ENCODE peak calls at places on chromosomes 16 and 17, in five cellular contexts. I is B cell, N is AG09309, O is progenitor cell of endocrine pancreas, M is GM10248. Q is an unnamed sample.

GRCh38 chr17:41486809-41487530 is 2.7 kb downstream of the KRT36 start:
- DNase-seq in I (no peak), M (peak), O (no peak), N (no peak), Q (peak)

GRCh38 chr17:1186214-1186820 is 6.5 kb upstream of the ABR start:
- DNase-seq in M (no peak), I (no peak), O (no peak), N (no peak), Q (no peak)

GRCh38 chr17:4147751-4148310 is 4.8 kb downstream of the CYB5D2 start:
- DNase-seq in M (no peak), I (no peak), O (no peak), N (no peak), Q (no peak)

GRCh38 chr16:10984509-10984908 is 40.1 kb downstream of the CLEC16A start:
- DNase-seq in N (no peak), M (no peak), O (no peak), I (no peak), Q (no peak)

GRCh38 chr17:68133370-68134045 is 98.0 kb downstream of the KPNA2 start:
- DNase-seq in M (no peak), I (no peak), N (no peak), O (no peak), Q (no peak)

GRCh38 chr16:86877835-86878234 is 299.5 kb downstream of the FOXL1 start:
- DNase-seq in N (no peak), M (no peak), I (no peak), O (no peak), Q (no peak)

GRCh38 chr17:28395426-28395825 is 10.6 kb downstream of the SLC46A1 start:
- DNase-seq in M (no peak), N (no peak), I (no peak), O (no peak), Q (no peak)

GRCh38 chr16:79089735-79090284 is 510.7 kb downstream of the MAF start:
- DNase-seq in N (no peak), I (peak), M (no peak), O (no peak), Q (no peak)

GRCh38 chr16:57804111-57804837 is 2.0 kb upstream of the KIFC3 start:
- DNase-seq in N (no peak), I (no peak), M (no peak), O (no peak), Q (no peak)

GRCh38 chr16:12542818-12543699 is 260.6 kb downstream of the CPPED1 start:
- DNase-seq in O (no peak), I (no peak), N (no peak), M (peak), Q (no peak)

GRCh38 chr16:70701596-70701995 is 15.7 kb upstream of the MTSS2 start:
- DNase-seq in M (no peak), N (no peak), I (no peak), O (no peak), Q (no peak)

GRCh38 chr16:59552164-59552563 is 818.0 kb upstream of the GOT2 start:
- DNase-seq in N (no peak), M (no peak), I (no peak), O (no peak), Q (no peak)

GRCh38 chr17:55772086-55772485 is 21.2 kb downstream of the PCTP start:
- DNase-seq in I (no peak), O (no peak), N (no peak), M (no peak), Q (no peak)

GRCh38 chr17:55768946-55769624 is 18.2 kb downstream of the PCTP start:
- DNase-seq in M (no peak), I (no peak), O (no peak), N (no peak), Q (no peak)

GRCh38 chr17:55769625-55770000 is 18.8 kb downstream of the PCTP start:
- DNase-seq in M (no peak), O (no peak), N (peak), I (no peak), Q (no peak)

GRCh38 chr17:55773671-55774070 is 22.8 kb downstream of the PCTP start:
- DNase-seq in N (no peak), I (no peak), M (no peak), O (no peak), Q (no peak)

DNA sequence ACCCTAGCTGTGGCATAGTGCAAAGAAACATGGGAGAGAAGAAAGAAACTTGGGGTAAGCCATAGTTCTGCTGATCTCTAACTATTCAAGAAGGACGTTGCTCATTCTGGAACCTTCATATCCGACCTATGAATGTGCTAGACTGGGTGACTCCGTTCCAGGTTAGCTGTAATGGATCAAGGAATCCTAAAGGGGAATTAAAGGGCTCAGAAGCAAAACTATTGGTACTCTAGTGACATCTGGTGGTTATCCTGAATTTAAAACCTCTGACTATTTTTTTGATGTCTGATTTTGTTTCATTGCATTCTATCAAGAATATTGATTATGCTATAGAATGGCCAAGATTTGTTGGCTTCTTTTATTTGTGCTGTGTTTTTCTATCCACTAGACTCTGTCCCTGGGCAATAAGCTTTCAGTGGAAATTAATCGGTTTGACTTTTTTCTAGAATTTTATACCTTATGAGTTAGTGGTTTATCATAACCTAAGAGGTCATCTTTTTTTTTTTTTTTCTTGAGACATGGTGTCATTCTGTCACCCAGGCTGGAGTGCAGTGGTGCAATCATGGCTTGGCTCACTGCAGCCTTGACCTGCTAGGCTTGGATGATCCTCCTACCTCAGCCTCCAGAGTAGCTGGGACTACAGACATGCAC is 19.5 kb downstream of the PCTP start:
- DNase-seq in I (no peak), M (peak), N (peak), O (no peak), Q (peak)
- TF ChIP-seq CTCF in I (peak), M (peak), N (peak), O (peak), Q (no peak)

GRCh38 chr17:17599965-17600364 is 8.5 kb upstream of the PEMT start:
- DNase-seq in M (no peak), I (no peak), N (no peak), O (no peak), Q (no peak)

GRCh38 chr17:17593222-17593620 is 1.7 kb upstream of the PEMT start:
- DNase-seq in O (no peak), M (no peak), N (no peak), I (no peak), Q (no peak)

GRCh38 chr17:17591408-17592265 is at the start of gene PEMT:
- DNase-seq in N (peak), O (peak), M (peak), I (peak), Q (peak)

GRCh38 chr17:17598003-17598402 is 6.5 kb upstream of the PEMT start:
- DNase-seq in N (no peak), O (no peak), M (no peak), I (no peak), Q (no peak)

DNA sequence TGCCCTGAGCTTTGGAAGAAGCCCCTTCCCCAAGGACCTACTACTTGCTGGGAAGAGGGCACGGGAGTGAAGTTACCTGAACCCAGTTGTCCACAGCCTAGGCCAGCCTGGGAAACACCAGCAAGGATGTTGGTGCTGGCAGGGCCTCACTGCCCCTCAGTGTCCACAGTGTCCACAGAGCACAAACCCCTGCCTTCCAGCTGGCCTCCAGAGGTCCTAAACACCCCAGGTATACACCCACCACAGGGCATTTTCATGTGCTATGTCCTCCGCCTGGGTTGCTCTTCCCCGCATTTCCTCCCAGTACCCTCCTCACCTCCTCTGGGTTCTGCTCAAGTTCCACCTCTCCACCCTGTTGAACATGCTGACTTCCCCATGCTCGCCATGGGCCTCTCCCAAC is 4.2 kb upstream of the PEMT start:
- DNase-seq in M (no peak), O (no peak), N (no peak), I (no peak), Q (no peak)
- TF ChIP-seq CTCF in M (no peak), O (no peak), N (no peak), I (no peak), Q (no peak)

DNA sequence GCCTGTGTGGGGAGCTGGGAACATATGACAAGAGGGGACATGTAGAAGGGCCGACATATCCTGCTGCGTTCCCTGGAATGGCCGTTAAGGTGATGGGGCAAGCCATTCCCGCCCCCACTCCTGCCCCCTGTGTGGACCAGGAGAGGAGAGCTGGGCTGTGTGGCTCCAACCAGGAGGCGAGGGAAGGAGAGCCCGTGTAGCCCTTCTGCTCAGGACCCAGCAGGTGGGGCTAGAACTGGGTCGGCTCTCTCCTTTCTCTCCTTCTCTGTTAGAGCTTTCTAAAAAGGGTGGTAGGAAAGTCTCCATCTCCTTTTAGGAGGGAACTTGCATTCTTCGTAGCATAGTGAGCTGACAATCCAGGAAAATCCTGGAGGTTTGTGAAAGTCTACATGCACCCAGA is 12.8 kb downstream of the SPHK1 start:
- DNase-seq in I (no peak), N (no peak), O (no peak), M (no peak), Q (no peak)
- TF ChIP-seq CTCF in I (no peak), N (no peak), O (no peak), M (no peak), Q (no peak)

DNA sequence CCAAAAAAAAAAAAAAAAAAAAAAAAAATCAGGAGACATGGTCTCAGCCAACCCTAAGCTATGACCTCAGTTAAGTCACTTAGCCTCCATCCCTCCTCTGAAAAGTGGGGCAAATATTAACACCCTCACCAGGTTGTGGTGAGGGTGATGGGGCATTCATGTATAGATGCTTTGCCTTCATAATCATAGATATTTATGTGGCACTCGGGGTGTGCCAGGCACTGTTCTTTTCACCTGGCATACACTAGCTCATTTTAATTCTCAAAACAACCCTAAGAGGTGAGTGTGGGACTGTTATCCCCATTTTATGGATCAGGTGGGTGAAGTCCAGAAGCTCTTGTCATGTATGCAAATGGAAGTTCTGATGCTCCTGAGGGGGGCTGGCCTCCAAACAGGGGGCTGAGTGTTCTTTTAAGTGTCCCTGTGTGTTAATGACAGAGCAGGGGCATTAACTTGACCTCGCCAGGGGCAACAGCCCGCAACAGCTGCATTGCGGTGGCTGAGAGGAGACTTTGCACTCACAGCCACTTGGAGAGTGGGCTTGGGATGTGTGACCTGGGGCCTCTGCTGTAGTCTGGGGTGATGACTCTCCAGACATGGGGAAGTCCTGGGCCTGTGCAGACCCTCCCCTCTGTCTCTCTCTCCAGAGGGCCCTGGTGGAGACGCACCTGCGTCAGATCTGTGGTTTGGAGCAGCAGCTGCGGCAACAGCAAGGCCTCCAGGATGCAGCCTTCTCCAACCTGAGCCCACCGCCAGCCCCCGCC is 4.2 kb downstream of the TBKBP1 start:
- DNase-seq in I (no peak), M (no peak), O (no peak), N (no peak), Q (peak)
- TF ChIP-seq CTCF in I (no peak), M (no peak), O (no peak), N (no peak), Q (no peak)

GRCh38 chr16:81996664-81997529 is 14.4 kb downstream of the SDR42E1 start:
- DNase-seq in I (no peak), O (no peak), M (no peak), N (peak), Q (no peak)

GRCh38 chr16:81995651-81996050 is 15.6 kb downstream of the SDR42E1 start:
- DNase-seq in M (no peak), I (no peak), N (no peak), O (no peak), Q (no peak)

GRCh38 chr16:81997738-81998137 is 13.5 kb downstream of the SDR42E1 start:
- DNase-seq in M (no peak), N (peak), O (no peak), I (no peak), Q (no peak)

DNA sequence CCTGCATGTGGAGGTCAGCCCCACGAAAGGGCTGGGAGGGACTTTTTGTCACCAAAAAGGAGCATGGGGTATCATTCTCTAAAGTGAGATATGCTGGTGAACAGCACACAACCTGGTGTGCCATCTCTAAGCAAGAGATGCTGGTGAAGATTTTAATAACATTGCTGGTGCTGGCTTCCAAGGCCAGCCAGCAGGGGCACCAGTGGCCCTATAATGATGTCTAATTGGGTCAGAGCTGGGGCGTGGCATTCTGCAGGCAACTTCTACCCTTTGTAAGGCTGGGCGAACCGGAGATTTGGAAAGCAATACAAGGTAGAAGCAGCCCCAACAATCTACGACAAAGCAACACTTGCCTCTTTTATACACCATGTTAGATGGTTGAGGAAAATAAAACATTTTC is 16.8 kb downstream of the SDR42E1 start:
- DNase-seq in M (no peak), I (no peak), O (no peak), N (no peak), Q (no peak)
- TF ChIP-seq CTCF in M (no peak), I (no peak), O (no peak), N (no peak), Q (no peak)

DNA sequence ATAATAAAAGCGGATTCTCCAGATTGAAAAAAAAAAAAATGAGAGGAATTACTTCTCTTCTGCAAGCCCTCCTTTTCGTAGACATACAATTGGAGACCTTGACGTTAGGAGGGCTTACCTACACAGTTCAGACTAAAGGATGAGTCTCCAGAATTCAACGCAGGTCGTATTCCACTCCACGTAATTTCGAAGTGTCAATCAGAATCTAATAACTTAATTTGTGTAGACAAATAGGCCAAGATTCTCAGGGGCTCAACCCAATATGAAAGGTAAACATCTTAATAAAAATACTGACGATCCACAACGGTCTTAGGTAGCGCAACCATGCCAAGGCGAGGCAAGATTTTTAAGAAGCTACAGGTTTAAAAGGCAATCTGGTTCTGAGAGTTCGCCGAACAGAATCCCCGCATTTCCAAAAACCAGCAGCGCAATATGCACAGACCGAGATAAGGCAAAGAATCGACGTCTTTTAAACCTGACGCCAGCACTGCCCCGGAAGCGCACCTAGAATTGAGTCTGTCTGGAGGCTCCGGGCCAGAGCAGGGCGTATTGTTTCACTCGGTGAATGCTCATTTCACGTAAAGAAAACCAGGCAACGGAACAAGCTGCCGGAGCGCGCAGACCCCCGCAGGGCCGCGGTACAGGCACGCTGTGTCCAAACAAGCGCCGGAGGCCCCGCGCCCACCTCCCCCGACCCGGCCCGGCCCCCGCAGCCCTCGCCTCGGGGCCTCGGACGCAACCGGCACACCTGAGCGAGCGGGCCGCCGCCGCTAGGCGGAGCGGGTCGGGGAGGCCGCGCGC is 623 bp downstream of the MBTPS1 start:
- DNase-seq in M (no peak), I (no peak), N (no peak), O (no peak), Q (no peak)
- TF ChIP-seq CTCF in M (peak), I (peak), N (peak), O (peak), Q (peak)

GRCh38 chr17:7587420-7587786 is 2.5 kb downstream of the SOX15 start:
- DNase-seq in O (no peak), N (peak), I (no peak), M (no peak), Q (no peak)

GRCh38 chr17:7589204-7589868 is 558 bp downstream of the SOX15 start:
- DNase-seq in N (peak), M (peak), I (peak), O (peak), Q (peak)

GRCh38 chr17:7588553-7589203 is 1.2 kb downstream of the SOX15 start:
- DNase-seq in I (no peak), M (no peak), O (no peak), N (no peak), Q (peak)

GRCh38 chr17:7587831-7588230 is 2.1 kb downstream of the SOX15 start:
- DNase-seq in O (no peak), M (no peak), I (no peak), N (no peak), Q (no peak)

GRCh38 chr17:7586673-7587419 is 3.0 kb downstream of the SOX15 start:
- DNase-seq in M (no peak), O (no peak), N (no peak), I (no peak), Q (no peak)
- TF ChIP-seq CTCF in M (no peak), O (peak), N (peak), I (no peak), Q (no peak)

Q was measured in GM20000.